ENCODE peak calls at places on chromosome 18, in six cellular contexts. One of them, this sample, is unnamed.

GRCh38 chr18:69528439-69528838 is 127.8 kb downstream of the DOK6 start:
- DNase-seq in astrocyte of the spinal cord: peak; percentile 54
- DNase-seq in progenitor cell of endocrine pancreas: no peak
- DNase-seq in nucleus accumbens: no peak
- DNase-seq in H4: peak; percentile 18
- DNase-seq in activated CD8-positive, alpha-beta memory T cell treated with anti-CD3 and anti-CD28 coated beads, Interleukin-2, amount 50 U/mL, for 48 hours: no peak
- DNase-seq in this sample: no peak

GRCh38 chr18:48819276-48819675 is 131.5 kb downstream of the SMAD7 start:
- DNase-seq in astrocyte of the spinal cord: no peak
- DNase-seq in progenitor cell of endocrine pancreas: no peak
- DNase-seq in nucleus accumbens: no peak
- DNase-seq in H4: no peak
- DNase-seq in activated CD8-positive, alpha-beta memory T cell treated with anti-CD3 and anti-CD28 coated beads, Interleukin-2, amount 50 U/mL, for 48 hours: peak; percentile 42
- DNase-seq in this sample: no peak

GRCh38 chr18:63907649-63908048 is at the start of gene SERPINB10:
- DNase-seq in astrocyte of the spinal cord: no peak
- DNase-seq in progenitor cell of endocrine pancreas: no peak
- DNase-seq in nucleus accumbens: no peak
- DNase-seq in H4: no peak
- DNase-seq in activated CD8-positive, alpha-beta memory T cell treated with anti-CD3 and anti-CD28 coated beads, Interleukin-2, amount 50 U/mL, for 48 hours: no peak
- DNase-seq in this sample: no peak

GRCh38 chr18:31244737-31245432 is 73.1 kb upstream of the DSG1 start:
- DNase-seq in astrocyte of the spinal cord: no peak
- DNase-seq in progenitor cell of endocrine pancreas: no peak
- DNase-seq in nucleus accumbens: no peak
- DNase-seq in H4: no peak
- DNase-seq in activated CD8-positive, alpha-beta memory T cell treated with anti-CD3 and anti-CD28 coated beads, Interleukin-2, amount 50 U/mL, for 48 hours: no peak
- DNase-seq in this sample: no peak

GRCh38 chr18:27942706-27943105 is 234.2 kb downstream of the CDH2 start:
- DNase-seq in astrocyte of the spinal cord: peak; percentile 50
- DNase-seq in progenitor cell of endocrine pancreas: no peak
- DNase-seq in nucleus accumbens: no peak
- DNase-seq in H4: no peak
- DNase-seq in activated CD8-positive, alpha-beta memory T cell treated with anti-CD3 and anti-CD28 coated beads, Interleukin-2, amount 50 U/mL, for 48 hours: no peak
- DNase-seq in this sample: peak; percentile 9

GRCh38 chr18:35076556-35076955 is 35.3 kb downstream of the MAPRE2 start:
- DNase-seq in astrocyte of the spinal cord: peak; percentile 83
- DNase-seq in progenitor cell of endocrine pancreas: no peak
- DNase-seq in nucleus accumbens: no peak
- DNase-seq in H4: peak; percentile 46
- DNase-seq in activated CD8-positive, alpha-beta memory T cell treated with anti-CD3 and anti-CD28 coated beads, Interleukin-2, amount 50 U/mL, for 48 hours: no peak
- DNase-seq in this sample: no peak

GRCh38 chr18:79964330-79965118 is at the start of gene HSBP1L1:
- DNase-seq in astrocyte of the spinal cord: no peak
- DNase-seq in progenitor cell of endocrine pancreas: peak; percentile 76
- DNase-seq in nucleus accumbens: no peak
- DNase-seq in H4: peak; percentile 53
- DNase-seq in activated CD8-positive, alpha-beta memory T cell treated with anti-CD3 and anti-CD28 coated beads, Interleukin-2, amount 50 U/mL, for 48 hours: peak; percentile 84
- DNase-seq in this sample: peak; percentile 62

GRCh38 chr18:24704921-24705620 is 244.6 kb downstream of the HRH4 start:
- DNase-seq in astrocyte of the spinal cord: no peak
- DNase-seq in progenitor cell of endocrine pancreas: no peak
- DNase-seq in nucleus accumbens: no peak
- DNase-seq in H4: peak; percentile 94
- DNase-seq in activated CD8-positive, alpha-beta memory T cell treated with anti-CD3 and anti-CD28 coated beads, Interleukin-2, amount 50 U/mL, for 48 hours: no peak
- DNase-seq in this sample: peak; percentile 78

GRCh38 chr18:49193896-49194295 is 243.1 kb upstream of the SMAD7 start:
- DNase-seq in astrocyte of the spinal cord: no peak
- DNase-seq in progenitor cell of endocrine pancreas: no peak
- DNase-seq in nucleus accumbens: no peak
- DNase-seq in H4: no peak
- DNase-seq in activated CD8-positive, alpha-beta memory T cell treated with anti-CD3 and anti-CD28 coated beads, Interleukin-2, amount 50 U/mL, for 48 hours: no peak
- DNase-seq in this sample: no peak

GRCh38 chr18:23226930-23227728 is 91.8 kb downstream of the CABLES1 start:
- DNase-seq in astrocyte of the spinal cord: peak; percentile 90
- DNase-seq in progenitor cell of endocrine pancreas: no peak
- DNase-seq in nucleus accumbens: no peak
- DNase-seq in H4: peak; percentile 89
- DNase-seq in activated CD8-positive, alpha-beta memory T cell treated with anti-CD3 and anti-CD28 coated beads, Interleukin-2, amount 50 U/mL, for 48 hours: no peak
- DNase-seq in this sample: no peak

This sample was measured in T47D.